ENCODE peak calls at places on chromosomes 12 and 14, in nine cellular contexts. D, H, V, M, P, N, W, U and O are unnamed samples.

GRCh38 chr14:100902295-100902694 is 1.2 kb downstream of the RTL1 start:
- DNase-seq in P (no peak), M (no peak), V (no peak), W (no peak), U (peak), D (no peak), H (no peak), N (no peak), O (no peak)

GRCh38 chr14:34365309-34365915 is 96.6 kb downstream of the SPTSSA start:
- DNase-seq in V (no peak), N (no peak), H (no peak), D (peak), M (no peak), U (no peak), W (no peak), P (no peak), O (no peak)

GRCh38 chr14:103118019-103118662 is 5.1 kb upstream of the TNFAIP2 start:
- DNase-seq in H (no peak), M (peak), U (no peak), V (no peak), D (peak), N (no peak), P (peak), W (no peak), O (no peak)

GRCh38 chr12:71838661-71839060 is 898 bp upstream of the TBC1D15 start:
- DNase-seq in D (no peak), M (no peak), V (no peak), H (no peak), W (no peak), U (no peak), N (no peak), P (no peak), O (no peak)

GRCh38 chr14:72619071-72619710 is 274.7 kb downstream of the DPF3 start:
- DNase-seq in D (peak), V (no peak), P (peak), N (no peak), U (no peak), W (no peak), M (no peak), H (no peak), O (no peak)

GRCh38 chr14:69547701-69548348 is 26.8 kb downstream of the CCDC177 start:
- DNase-seq in V (no peak), M (no peak), W (no peak), P (peak), D (peak), N (no peak), U (peak), H (no peak), O (no peak)

GRCh38 chr14:98445736-98446135 is 826.3 kb downstream of the BCL11B start:
- DNase-seq in H (no peak), M (no peak), W (no peak), P (no peak), U (no peak), N (no peak), V (no peak), D (no peak), O (no peak)

GRCh38 chr12:52551466-52551865 is 1.5 kb downstream of the KRT71 start:
- DNase-seq in H (no peak), U (no peak), V (no peak), N (no peak), D (no peak), M (no peak), P (peak), W (no peak), O (no peak)

GRCh38 chr12:51103977-51104376 is 20.6 kb upstream of the CSRNP2 start:
- DNase-seq in H (no peak), W (no peak), N (no peak), P (no peak), D (no peak), U (no peak), M (no peak), V (no peak), O (no peak)

GRCh38 chr14:23120405-23121251 is 1.6 kb upstream of the CEBPE start:
- DNase-seq in P (peak), V (peak), D (peak), H (peak), N (peak), W (peak), U (peak), M (peak), O (peak)

GRCh38 chr14:54168489-54168888 is 211.9 kb upstream of the BMP4 start:
- DNase-seq in U (no peak), H (no peak), M (no peak), P (no peak), D (no peak), W (no peak), N (no peak), V (no peak), O (no peak)

GRCh38 chr12:114316076-114316475 is 89.9 kb downstream of the TBX5 start:
- DNase-seq in N (no peak), D (peak), H (no peak), U (no peak), M (no peak), P (peak), V (no peak), W (no peak), O (no peak)

GRCh38 chr12:26401874-26402273 is 206.5 kb downstream of the SSPN start:
- DNase-seq in P (no peak), V (no peak), U (no peak), H (no peak), M (no peak), W (no peak), N (no peak), D (no peak), O (no peak)

GRCh38 chr12:71385155-71385554 is 54.4 kb upstream of the LGR5 start:
- DNase-seq in U (no peak), P (no peak), D (no peak), H (no peak), N (no peak), W (no peak), M (no peak), V (no peak), O (no peak)

GRCh38 chr12:114186241-114187002 is 219.5 kb downstream of the TBX5 start:
- DNase-seq in D (no peak), N (no peak), H (no peak), U (peak), V (peak), M (no peak), P (no peak), W (no peak), O (no peak)

GRCh38 chr14:90239139-90239538 is 17.2 kb upstream of the PSMC1 start:
- DNase-seq in P (no peak), H (no peak), W (no peak), N (no peak), V (no peak), U (no peak), D (no peak), M (no peak), O (no peak)

GRCh38 chr12:19316420-19316819 is 122.9 kb upstream of the AEBP2 start:
- DNase-seq in V (no peak), N (no peak), W (no peak), U (no peak), M (no peak), D (peak), H (no peak), P (peak), O (no peak)

GRCh38 chr14:105878125-105878524 is 351.7 kb downstream of the TMEM121 start:
- DNase-seq in P (no peak), H (no peak), M (no peak), N (peak), D (no peak), W (no peak), V (no peak), U (no peak), O (no peak)

GRCh38 chr14:69370061-69370460 is 28.0 kb downstream of the ERH start:
- DNase-seq in V (no peak), N (no peak), P (no peak), D (no peak), M (no peak), W (no peak), U (no peak), H (no peak), O (no peak)

GRCh38 chr12:129401572-129401971 is 502.3 kb downstream of the TMEM132D start:
- DNase-seq in M (no peak), W (no peak), N (no peak), V (no peak), U (no peak), D (no peak), P (no peak), H (no peak), O (no peak)

GRCh38 chr12:124032265-124032886 is 59.4 kb downstream of the ZNF664 start:
- DNase-seq in P (peak), W (peak), H (no peak), V (no peak), D (peak), N (no peak), U (peak), M (no peak), O (no peak)

GRCh38 chr12:44968960-44969359 is 81.9 kb downstream of the DBX2 start:
- DNase-seq in D (no peak), P (no peak), V (no peak), M (no peak), N (no peak), W (no peak), H (no peak), U (no peak), O (no peak)

GRCh38 chr12:105317942-105318614 is 12.4 kb upstream of the C12orf75 start:
- DNase-seq in M (no peak), P (peak), U (no peak), N (no peak), W (no peak), H (no peak), D (no peak), V (no peak), O (no peak)

GRCh38 chr12:53048033-53048779 is 1.7 kb upstream of the TNS2 start:
- DNase-seq in H (no peak), W (no peak), V (peak), D (no peak), U (no peak), P (no peak), M (peak), N (no peak), O (no peak)

GRCh38 chr12:81005635-81006034 is 67.9 kb upstream of the LIN7A start:
- DNase-seq in W (no peak), P (no peak), M (no peak), U (no peak), D (no peak), H (no peak), N (no peak), V (no peak), O (no peak)

GRCh38 chr12:102958073-102958829 is 777 bp downstream of the ASCL1 start:
- DNase-seq in U (peak), P (peak), M (no peak), H (no peak), N (no peak), D (peak), V (no peak), W (peak), O (no peak)

GRCh38 chr14:100076630-100077029 is 11.4 kb downstream of the EVL start:
- DNase-seq in N (no peak), V (no peak), P (peak), U (no peak), D (peak), H (no peak), M (peak), W (no peak), O (no peak)

GRCh38 chr12:110015132-110015531 is 15.9 kb downstream of the ANKRD13A start:
- DNase-seq in N (no peak), V (no peak), W (no peak), M (no peak), H (no peak), D (no peak), U (no peak), P (no peak), O (no peak)

GRCh38 chr14:69335421-69335820 is 62.7 kb downstream of the ERH start:
- DNase-seq in U (no peak), M (no peak), P (peak), V (no peak), D (no peak), N (no peak), W (no peak), H (no peak), O (no peak)

GRCh38 chr12:53759261-53759660 is 7.5 kb upstream of the CISTR start:
- DNase-seq in M (no peak), W (no peak), H (no peak), V (no peak), U (no peak), N (no peak), P (no peak), D (no peak), O (no peak)

GRCh38 chr14:56131004-56131864 is 13.0 kb downstream of the PELI2 start:
- DNase-seq in D (no peak), W (no peak), P (no peak), U (no peak), M (no peak), H (no peak), V (no peak), N (no peak), O (no peak)

GRCh38 chr14:71365305-71365865 is 458.1 kb downstream of the PCNX1 start:
- DNase-seq in H (no peak), D (no peak), N (no peak), M (no peak), U (no peak), W (no peak), V (no peak), P (peak), O (no peak)

GRCh38 chr12:64392221-64392620 is 1.7 kb upstream of the C12orf56 start:
- DNase-seq in V (no peak), H (no peak), M (no peak), D (peak), N (no peak), W (no peak), U (peak), P (peak), O (no peak)

GRCh38 chr12:51185171-51185717 is 12.3 kb upstream of the TFCP2 start:
- DNase-seq in V (no peak), W (no peak), M (no peak), U (no peak), N (no peak), D (no peak), H (no peak), P (no peak), O (no peak)

GRCh38 chr12:89040146-89040964 is 311.9 kb downstream of the DUSP6 start:
- DNase-seq in H (peak), M (no peak), W (peak), D (no peak), N (peak), U (no peak), P (peak), V (no peak), O (no peak)

GRCh38 chr12:991350-992278 is 591 bp downstream of the ERC1 start:
- DNase-seq in U (peak), H (peak), V (no peak), N (no peak), M (no peak), W (no peak), P (no peak), D (no peak), O (no peak)